ENCODE peak calls at places on chromosome 16, in seven cellular contexts. W, S, P, L, F, C and V are unnamed samples.
A peak's percentile ranks its signal among the peaks of the same experiment; 100 is the strongest.

GRCh38 chr16:84407588-84408313 is 39.4 kb downstream of the ATP2C2 start:
- DNase-seq in F (no peak), W (no peak), C (no peak), P (no peak), S (no peak), L (no peak), V (no peak)

GRCh38 chr16:1073566-1074378 is 1.2 kb downstream of the SSTR5 start:
- DNase-seq in S (no peak), C (no peak), P (no peak), L (no peak), F (no peak), W (no peak), V (no peak)

GRCh38 chr16:28844226-28844885 is 1.8 kb downstream of the TUFM start:
- DNase-seq in P (no peak), F (no peak), C (no peak), L (no peak), W (no peak), S (no peak), V (no peak)

GRCh38 chr16:84166796-84167695 is 19.8 kb downstream of the TAF1C start:
- DNase-seq in C (no peak), F (no peak), W (no peak), P (no peak), S (no peak), L (no peak), V (no peak)

GRCh38 chr16:4792951-4793513 is 2.1 kb upstream of the SMIM22 start:
- DNase-seq in W (no peak), S (no peak), C (no peak), F (no peak), L (no peak), P (no peak), V (no peak)

GRCh38 chr16:19735074-19735867 is 17.2 kb downstream of the IQCK start:
- DNase-seq in P (no peak), F (no peak), S (no peak), W (no peak), C (no peak), L (no peak), V (no peak)

GRCh38 chr16:77663711-77664110 is 58.6 kb upstream of the NUDT7 start:
- DNase-seq in S (no peak), W (no peak), F (no peak), P (no peak), L (no peak), C (no peak), V (no peak)

GRCh38 chr16:72241930-72242329 is 70.0 kb upstream of the PMFBP1 start:
- DNase-seq in F (peak; percentile 40), C (peak; percentile 64), L (peak; percentile 66), P (peak; percentile 52), W (no peak), S (no peak), V (peak; percentile 62)

GRCh38 chr16:31873556-31874353 is at the start of gene ZNF267:
- DNase-seq in F (peak; percentile 95), W (peak; percentile 88), L (peak; percentile 87), C (peak; percentile 93), S (peak; percentile 94), P (peak; percentile 96), V (peak; percentile 86)

GRCh38 chr16:11994187-11995119 is 17.9 kb downstream of the SNX29 start:
- DNase-seq in L (peak; percentile 70), S (no peak), F (no peak), P (no peak), W (no peak), C (peak; percentile 26), V (no peak)

GRCh38 chr16:54654429-54654828 is 276.2 kb upstream of the IRX5 start:
- DNase-seq in W (no peak), S (no peak), L (no peak), F (no peak), C (no peak), P (no peak), V (no peak)

GRCh38 chr16:58249388-58249779 is 45.4 kb downstream of the PRSS54 start:
- DNase-seq in P (no peak), W (no peak), S (no peak), C (peak; percentile 5), F (no peak), L (peak; percentile 6), V (no peak)

GRCh38 chr16:89052824-89053724 is 40.6 kb upstream of the ACSF3 start:
- DNase-seq in S (no peak), C (no peak), F (no peak), P (peak; percentile 66), L (peak; percentile 11), W (no peak), V (peak; percentile 82)

GRCh38 chr16:71669926-71670536 is 44.0 kb downstream of the MARVELD3 start:
- DNase-seq in W (no peak), P (no peak), S (no peak), C (no peak), L (no peak), F (no peak), V (no peak)

GRCh38 chr16:75254359-75254837 is 3.0 kb upstream of the BCAR1 start:
- DNase-seq in C (peak; percentile 86), P (peak; percentile 52), S (no peak), L (no peak), F (no peak), W (peak; percentile 93), V (peak; percentile 68)

GRCh38 chr16:58494981-58495860 is 4.7 kb upstream of the NDRG4 start:
- DNase-seq in P (peak; percentile 89), C (peak; percentile 93), F (peak; percentile 49), W (peak; percentile 95), L (peak; percentile 97), S (peak; percentile 54), V (peak; percentile 85)

GRCh38 chr16:30183236-30183960 is at the start of gene CORO1A:
- DNase-seq in P (peak; percentile 66), S (peak; percentile 83), F (peak; percentile 88), L (peak; percentile 84), W (peak; percentile 30), C (peak; percentile 76), V (peak; percentile 75)

GRCh38 chr16:57745768-57746167 is 10.2 kb downstream of the KATNB1 start:
- DNase-seq in S (no peak), P (no peak), W (no peak), L (no peak), F (no peak), C (no peak), V (no peak)

GRCh38 chr16:50323335-50324011 is 45.3 kb downstream of the BRD7 start:
- DNase-seq in S (no peak), L (peak; percentile 42), F (no peak), P (peak; percentile 47), C (peak; percentile 48), W (peak; percentile 71), V (peak; percentile 38)

GRCh38 chr16:68508641-68509240 is 30.4 kb upstream of the ZFP90 start:
- DNase-seq in W (no peak), P (no peak), S (no peak), F (no peak), L (no peak), C (no peak), V (no peak)

GRCh38 chr16:27445502-27446175 is 43.7 kb downstream of the IL21R start:
- DNase-seq in P (no peak), L (no peak), F (no peak), C (no peak), S (no peak), W (no peak), V (no peak)

GRCh38 chr16:66275795-66276428 is 90.6 kb upstream of the CDH5 start:
- DNase-seq in L (peak; percentile 67), P (peak; percentile 25), C (peak; percentile 66), F (no peak), S (no peak), W (no peak), V (peak; percentile 80)

GRCh38 chr16:17273142-17273561 is 197.6 kb downstream of the XYLT1 start:
- DNase-seq in L (peak; percentile 60), P (peak; percentile 42), W (peak; percentile 77), C (peak; percentile 87), S (peak; percentile 15), F (no peak), V (peak; percentile 7)